ENCODE peak calls at places on chromosome 6, in seven cellular contexts. N is progenitor cell of endocrine pancreas, S is iPS DF 19.7, X is CD14-positive monocyte, Q is HS-5, L is PC-3, B is H9. R is an unnamed sample.

GRCh38 chr6:29633532-29633901 is 534 bp upstream of the GABBR1 start:
- DNase-seq in N (no peak), S (no peak), X (no peak), Q (no peak), L (no peak), B (no peak), R (no peak)

GRCh38 chr6:90175627-90176538 is 120.8 kb downstream of the BACH2 start:
- DNase-seq in N (no peak), S (no peak), X (peak; percentile 54), Q (no peak), L (no peak), B (no peak), R (no peak)

GRCh38 chr6:4125500-4125899 is 9.9 kb downstream of the ECI2 start:
- DNase-seq in N (no peak), S (no peak), X (no peak), Q (no peak), L (no peak), B (no peak), R (no peak)

GRCh38 chr6:30769088-30769852 is 24.9 kb upstream of the IER3 start:
- DNase-seq in N (no peak), S (no peak), X (peak; percentile 91), Q (peak; percentile 93), L (peak; percentile 96), B (peak; percentile 79), R (peak; percentile 89)

GRCh38 chr6:86969573-86969972 is 32.2 kb downstream of the HTR1E start:
- DNase-seq in N (no peak), S (no peak), X (no peak), Q (no peak), L (peak; percentile 22), B (no peak), R (no peak)

GRCh38 chr6:15066433-15067337 is 179.2 kb upstream of the JARID2 start:
- DNase-seq in N (no peak), S (no peak), X (peak; percentile 93), Q (no peak), L (peak; percentile 34), B (no peak), R (peak; percentile 3)

GRCh38 chr6:141510803-141511202 is 621.9 kb upstream of the GJE1 start:
- DNase-seq in N (no peak), S (no peak), X (no peak), Q (no peak), L (no peak), B (no peak), R (no peak)

GRCh38 chr6:113908801-113909200 is 51.7 kb downstream of the MARCKS start:
- DNase-seq in N (no peak), S (no peak), X (no peak), Q (no peak), L (no peak), B (no peak), R (no peak)

GRCh38 chr6:36964349-36964748 is 9.8 kb downstream of the PI16 start:
- DNase-seq in N (no peak), S (no peak), X (no peak), Q (no peak), L (no peak), B (no peak), R (no peak)

GRCh38 chr6:111737065-111737521 is 131.4 kb upstream of the TRAF3IP2 start:
- DNase-seq in N (no peak), S (no peak), X (no peak), Q (no peak), L (peak; percentile 15), B (no peak), R (no peak)

GRCh38 chr6:129957941-129958898 is 60.2 kb upstream of the L3MBTL3 start:
- DNase-seq in N (no peak), S (no peak), X (no peak), Q (no peak), L (no peak), B (no peak), R (no peak)

GRCh38 chr6:83883240-83883639 is 23.8 kb downstream of the CYB5R4 start:
- DNase-seq in N (no peak), S (no peak), X (no peak), Q (no peak), L (no peak), B (no peak), R (no peak)

GRCh38 chr6:137775720-137776119 is 91.3 kb upstream of the TNFAIP3 start:
- DNase-seq in N (no peak), S (no peak), X (no peak), Q (no peak), L (no peak), B (no peak), R (no peak)

GRCh38 chr6:33714385-33715040 is 3.0 kb upstream of the UQCC2 start:
- DNase-seq in N (no peak), S (no peak), X (no peak), Q (no peak), L (no peak), B (no peak), R (no peak)

GRCh38 chr6:680666-681374 is 12.1 kb downstream of the EXOC2 start:
- DNase-seq in N (no peak), S (no peak), X (no peak), Q (no peak), L (no peak), B (no peak), R (no peak)

R was measured in HT-29.